ENCODE peak calls at places on chromosomes 11 and 22, in four cellular contexts. T, A, O and L are unnamed samples.

GRCh38 chr22:23565288-23565941 is 14.7 kb downstream of the IGLL1 start:
- DNase-seq in T (peak), A (no peak), O (no peak), L (no peak)

GRCh38 chr11:77126861-77127673 is 979 bp upstream of the MYO7A start:
- DNase-seq in T (peak), A (peak), O (peak), L (peak)

GRCh38 chr11:118401880-118402590 is 629 bp downstream of the ATP5MG start:
- DNase-seq in T (no peak), A (no peak), O (no peak), L (no peak)

GRCh38 chr22:46533434-46533833 is 4.0 kb downstream of the CELSR1 start:
- DNase-seq in T (no peak), A (no peak), O (no peak), L (no peak)

GRCh38 chr22:38212442-38212841 is 10.6 kb downstream of the MAFF start:
- DNase-seq in T (no peak), A (no peak), O (no peak), L (no peak)

GRCh38 chr11:933002-933820 is 7.5 kb downstream of the AP2A2 start:
- DNase-seq in T (no peak), A (no peak), O (no peak), L (no peak)

GRCh38 chr11:129722529-129722928 is 93.1 kb upstream of the TMEM45B start:
- DNase-seq in T (no peak), A (no peak), O (no peak), L (peak)

GRCh38 chr11:121589946-121590537 is 137.3 kb upstream of the SORL1-AS1 start:
- DNase-seq in T (no peak), A (no peak), O (no peak), L (no peak)

GRCh38 chr11:92892769-92893168 is 76.7 kb upstream of the MTNR1B start:
- DNase-seq in T (no peak), A (no peak), O (no peak), L (no peak)

GRCh38 chr11:65524747-65525658 is at the start of gene SCYL1:
- DNase-seq in T (peak), A (peak), O (peak), L (peak)

GRCh38 chr11:128841461-128842072 is 25.5 kb downstream of the KCNJ1 start:
- DNase-seq in T (no peak), A (no peak), O (no peak), L (no peak)

GRCh38 chr22:31346733-31347250 is 646 bp upstream of the PATZ1 start:
- DNase-seq in T (peak), A (no peak), O (peak), L (peak)

GRCh38 chr11:26048271-26048670 is 283.7 kb upstream of the ANO3 start:
- DNase-seq in T (no peak), A (no peak), O (no peak), L (no peak)

GRCh38 chr11:125373426-125374391 is 122.4 kb downstream of the FEZ1 start:
- DNase-seq in T (no peak), A (no peak), O (no peak), L (no peak)

GRCh38 chr11:15969701-15970329 is 386.5 kb downstream of the SOX6 start:
- DNase-seq in T (no peak), A (no peak), O (no peak), L (no peak)

GRCh38 chr22:47237890-47238480 is 475.5 kb downstream of the TBC1D22A start:
- DNase-seq in T (no peak), A (no peak), O (no peak), L (no peak)

GRCh38 chr11:96013459-96014213 is 89.7 kb upstream of the MTMR2 start:
- DNase-seq in T (no peak), A (no peak), O (no peak), L (no peak)

GRCh38 chr11:35096737-35097136 is 42.2 kb upstream of the CD44 start:
- DNase-seq in T (no peak), A (no peak), O (no peak), L (no peak)

GRCh38 chr11:112650568-112650967 is 310.7 kb upstream of the NCAM1 start:
- DNase-seq in T (no peak), A (no peak), O (no peak), L (no peak)

GRCh38 chr22:31139866-31140716 is at the start of gene PLA2G3:
- DNase-seq in T (peak), A (no peak), O (no peak), L (no peak)

GRCh38 chr11:44574620-44575287 is 9.3 kb downstream of the CD82 start:
- DNase-seq in T (no peak), A (peak), O (no peak), L (peak)

GRCh38 chr22:45069925-45070324 is 60.1 kb upstream of the PHF21B start:
- DNase-seq in T (no peak), A (no peak), O (no peak), L (no peak)

GRCh38 chr11:119319702-119320592 is 3.0 kb upstream of the MCAM start:
- DNase-seq in T (no peak), A (no peak), O (no peak), L (no peak)

GRCh38 chr22:37905534-37906363 is at the start of gene MICALL1:
- DNase-seq in T (peak), A (peak), O (peak), L (peak)

GRCh38 chr11:128939591-128939990 is 3.1 kb downstream of the TP53AIP1 start:
- DNase-seq in T (no peak), A (no peak), O (no peak), L (no peak)

GRCh38 chr11:72451836-72452376 is 17.6 kb upstream of the CLPB start:
- DNase-seq in T (no peak), A (no peak), O (no peak), L (no peak)

GRCh38 chr11:128757235-128757711 is 63.4 kb downstream of the FLI1 start:
- DNase-seq in T (no peak), A (peak), O (no peak), L (peak)

GRCh38 chr11:47269829-47270305 is at the start of gene MADD:
- DNase-seq in T (peak), A (peak), O (peak), L (peak)

GRCh38 chr11:65655570-65656332 is 7.0 kb downstream of the RELA start:
- DNase-seq in T (no peak), A (no peak), O (no peak), L (no peak)

GRCh38 chr22:31282748-31283468 is 9.4 kb downstream of the PIK3IP1 start:
- DNase-seq in T (no peak), A (no peak), O (no peak), L (no peak)

DNA sequence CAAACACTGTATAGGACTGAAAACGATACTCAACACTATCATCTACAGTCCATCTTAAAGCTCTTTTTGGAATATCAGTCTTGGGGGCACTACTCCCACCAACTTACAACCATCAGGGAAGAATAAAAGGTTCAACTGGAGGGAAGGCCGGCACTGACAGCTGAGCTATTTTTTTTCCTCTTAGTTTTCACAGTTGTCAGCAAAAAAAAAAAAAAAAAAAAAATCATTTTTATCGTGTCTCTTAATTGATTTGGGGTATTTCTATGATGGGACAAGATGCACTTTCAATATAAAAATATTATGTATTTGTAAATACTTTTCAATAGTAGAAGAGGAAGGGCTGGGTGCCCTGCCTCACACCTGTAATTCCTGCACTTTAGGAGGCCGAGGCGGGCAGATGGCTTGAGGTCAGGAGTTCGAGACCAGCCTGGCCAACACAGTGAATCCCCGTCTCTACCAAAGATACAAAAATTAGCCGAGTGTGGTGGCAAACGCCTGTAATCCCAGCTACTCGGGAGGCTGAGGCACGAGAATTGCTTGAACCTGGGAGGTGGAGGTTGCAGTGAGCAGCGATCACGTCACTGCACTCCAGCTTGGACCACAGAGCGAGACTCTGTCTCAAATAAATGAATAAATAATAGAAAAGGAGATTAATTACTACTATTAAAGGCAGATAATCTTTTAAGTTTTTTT is 1.5 kb downstream of the KIF18A start:
- DNase-seq in T (no peak), A (no peak), O (no peak), L (no peak)
- H3K4me3 ChIP-seq in T (peak), A (no peak), O (no peak), L (no peak)

GRCh38 chr11:75465701-75466531 is 32.9 kb upstream of the KLHL35 start:
- DNase-seq in T (peak), A (no peak), O (no peak), L (no peak)
- H3K4me3 ChIP-seq in T (no peak), A (no peak), O (no peak), L (no peak)

GRCh38 chr11:69297926-69298777 is 4.2 kb downstream of the MYEOV start:
- DNase-seq in T (no peak), A (peak), O (no peak), L (peak)
- H3K4me3 ChIP-seq in T (no peak), A (peak), O (no peak), L (no peak)

DNA sequence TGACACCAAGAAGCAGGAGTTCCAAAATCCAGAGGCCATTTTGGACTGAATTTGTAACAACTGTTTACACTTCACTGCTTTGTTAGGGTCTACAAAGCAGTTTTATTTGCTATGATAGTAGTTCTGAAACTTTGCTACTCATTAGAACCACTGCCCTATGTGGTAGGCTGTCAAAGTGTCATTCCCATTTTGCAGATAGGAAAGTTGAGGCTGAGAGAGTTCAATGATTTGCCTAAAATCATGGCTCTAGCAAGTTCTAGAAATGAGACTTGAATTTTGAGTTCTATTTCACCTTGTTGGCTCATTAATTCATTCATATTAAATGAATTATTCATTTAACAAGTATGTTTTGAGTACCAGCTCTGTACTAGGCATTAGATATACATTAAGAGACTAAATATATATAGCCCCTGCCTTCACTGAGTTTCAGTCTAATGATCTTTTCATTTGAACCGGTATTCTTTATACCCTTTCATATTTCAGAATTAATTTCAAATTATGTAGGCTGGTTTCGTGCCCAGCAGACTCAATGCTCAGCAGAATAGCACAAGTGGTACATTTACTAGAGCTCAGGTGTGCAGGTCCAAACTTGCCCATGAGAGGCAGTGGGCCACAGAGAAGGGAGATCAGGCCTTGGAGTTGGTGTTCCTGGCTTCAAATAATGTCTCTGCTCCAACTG is 93.5 kb downstream of the ME3 start:
- DNase-seq in T (no peak), A (no peak), O (no peak), L (no peak)
- H3K4me3 ChIP-seq in T (no peak), A (no peak), O (no peak), L (no peak)